ENCODE peak calls at places on chromosomes 11 and 22, in four cellular contexts. Z, S, T and K are unnamed samples.
A peak's percentile ranks its signal among the peaks of the same experiment; 100 is the strongest.

GRCh38 chr22:22099194-22099486 is 116.6 kb upstream of the TOP3B start:
- DNase-seq in Z (no peak), T (no peak), S (no peak), K (no peak)

GRCh38 chr22:30305906-30306628 is 16.8 kb upstream of the CASTOR1 start:
- DNase-seq in T (no peak), S (no peak), Z (no peak), K (no peak)

GRCh38 chr22:38953091-38953490 is 4.3 kb upstream of the APOBEC3A start:
- DNase-seq in S (no peak), Z (no peak), T (no peak), K (no peak)

GRCh38 chr22:26656896-26657851 is at the start of gene MIAT:
- DNase-seq in Z (peak; percentile 79), S (peak; percentile 24), T (peak; percentile 69), K (no peak)

GRCh38 chr11:30435488-30435887 is 112.6 kb downstream of the ARL14EP start:
- DNase-seq in Z (no peak), S (no peak), T (no peak), K (no peak)

GRCh38 chr11:107566569-107566968 is 1.0 kb upstream of the ALKBH8 start:
- DNase-seq in S (no peak), T (no peak), Z (no peak), K (no peak)

GRCh38 chr22:24822471-24822870 is 16.5 kb downstream of the SGSM1 start:
- DNase-seq in S (no peak), Z (no peak), T (no peak), K (no peak)

GRCh38 chr22:50329236-50329635 is 2.4 kb upstream of the DENND6B start:
- DNase-seq in Z (no peak), S (peak; percentile 65), T (no peak), K (peak; percentile 52)

GRCh38 chr22:49180683-49181024 is 647.0 kb downstream of the BRD1 start:
- DNase-seq in T (no peak), Z (no peak), S (no peak), K (no peak)

GRCh38 chr22:30877662-30878515 is 90.7 kb downstream of the MORC2 start:
- DNase-seq in S (no peak), Z (no peak), T (no peak), K (no peak)

GRCh38 chr11:20002312-20003216 is 157.7 kb downstream of the DBX1 start:
- DNase-seq in T (no peak), S (no peak), Z (no peak), K (no peak)

GRCh38 chr22:20537983-20538382 is 30.6 kb downstream of the MED15 start:
- DNase-seq in S (no peak), T (no peak), Z (no peak), K (no peak)

GRCh38 chr22:20546541-20546950 is 39.1 kb downstream of the MED15 start:
- DNase-seq in S (no peak), T (no peak), Z (no peak), K (no peak)

GRCh38 chr22:20545681-20546521 is 38.5 kb downstream of the MED15 start:
- DNase-seq in Z (no peak), T (no peak), S (no peak), K (no peak)

GRCh38 chr22:20542736-20543135 is 35.3 kb downstream of the MED15 start:
- DNase-seq in Z (no peak), T (no peak), S (no peak), K (no peak)

GRCh38 chr22:20542055-20542454 is 34.6 kb downstream of the MED15 start:
- DNase-seq in T (no peak), Z (no peak), S (no peak), K (no peak)
- H4K8ac ChIP-seq in T (no peak overlapping the region), Z (no peak overlapping the region), S (no peak overlapping the region), K (no peak overlapping the region)

DNA sequence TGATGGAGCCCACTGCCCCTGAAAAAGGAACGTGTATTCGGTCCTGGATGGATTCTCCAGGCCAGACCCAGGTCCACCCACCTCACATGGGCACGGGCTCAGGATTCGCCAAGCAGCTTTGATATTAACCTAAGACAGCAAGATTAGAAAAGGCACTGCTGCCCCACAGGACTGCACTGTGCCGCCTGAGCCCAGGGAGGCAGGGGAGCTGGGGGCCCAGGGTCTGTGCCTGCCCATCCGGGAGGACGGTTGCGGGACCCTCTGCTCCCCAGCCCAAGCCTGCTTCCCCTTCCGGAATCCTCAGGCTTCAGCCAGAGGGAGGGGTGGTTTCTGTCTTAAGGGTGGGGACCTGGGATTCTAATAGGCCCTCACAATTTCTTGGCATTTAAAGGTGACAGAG is 13.5 kb upstream of the VSIG10L2 start:
- DNase-seq in T (no peak), Z (no peak), S (no peak), K (no peak)
- H4K8ac ChIP-seq in T (no peak overlapping the region), Z (no peak overlapping the region), S (no peak overlapping the region), K (no peak overlapping the region)

GRCh38 chr11:106466441-106467190 is 389.2 kb downstream of the AASDHPPT start:
- DNase-seq in Z (no peak), S (peak; percentile 94), T (no peak), K (peak; percentile 94)
- H4K8ac ChIP-seq in Z (no peak overlapping the region), S (peak overlapping the region; percentile 87), T (no peak overlapping the region), K (no peak overlapping the region)

DNA sequence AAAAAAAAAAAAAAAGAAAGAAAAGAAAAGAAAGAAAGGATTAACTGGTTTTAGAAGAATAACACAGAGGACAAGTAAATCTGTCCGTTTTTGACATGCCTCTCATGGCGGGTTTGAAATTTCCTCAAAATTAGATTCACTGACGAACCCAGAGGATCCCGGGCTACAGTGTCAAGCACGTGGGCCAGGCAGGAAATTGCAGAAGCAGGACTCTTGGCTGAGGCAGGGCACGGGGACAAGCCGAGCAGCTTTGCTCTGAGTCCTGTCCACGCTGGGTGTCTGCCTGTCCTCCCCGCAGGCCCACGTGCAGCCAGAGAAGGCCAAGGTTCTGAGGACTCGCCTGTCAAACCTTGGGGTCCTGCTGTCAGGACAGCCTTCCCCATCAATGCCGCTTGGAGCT is 24.7 kb downstream of the GAL start:
- DNase-seq in S (no peak), T (no peak), Z (no peak), K (no peak)
- H4K8ac ChIP-seq in S (no peak overlapping the region), T (no peak overlapping the region), Z (no peak overlapping the region), K (no peak overlapping the region)